ENCODE peak calls at places on chromosomes 1 and 21, in seven cellular contexts. One of them, this sample, is unnamed.

GRCh38 chr21:44415073-44416025 is 40.0 kb upstream of the LRRC3 start:
- DNase-seq in effector memory CD4-positive, alpha-beta T cell: no peak
- DNase-seq in small intestine: no peak
- DNase-seq in astrocyte: no peak
- DNase-seq in naive thymus-derived CD4-positive, alpha-beta T cell: no peak
- DNase-seq in A549: no peak
- DNase-seq in cardiac muscle cell: no peak
- DNase-seq in this sample: no peak

GRCh38 chr1:87335175-87335992 is 6.7 kb downstream of the LMO4 start:
- DNase-seq in effector memory CD4-positive, alpha-beta T cell: peak
- DNase-seq in small intestine: peak
- DNase-seq in astrocyte: peak
- DNase-seq in naive thymus-derived CD4-positive, alpha-beta T cell: peak
- DNase-seq in A549: no peak
- DNase-seq in cardiac muscle cell: peak
- DNase-seq in this sample: peak

GRCh38 chr1:22447581-22448215 is 4.0 kb upstream of the ZBTB40 start:
- DNase-seq in effector memory CD4-positive, alpha-beta T cell: no peak
- DNase-seq in small intestine: no peak
- DNase-seq in astrocyte: peak
- DNase-seq in naive thymus-derived CD4-positive, alpha-beta T cell: no peak
- DNase-seq in A549: peak
- DNase-seq in cardiac muscle cell: peak
- DNase-seq in this sample: no peak

GRCh38 chr1:21604208-21604957 is 64.8 kb downstream of the RAP1GAP start:
- DNase-seq in effector memory CD4-positive, alpha-beta T cell: no peak
- DNase-seq in small intestine: no peak
- DNase-seq in astrocyte: no peak
- DNase-seq in naive thymus-derived CD4-positive, alpha-beta T cell: no peak
- DNase-seq in A549: no peak
- DNase-seq in cardiac muscle cell: no peak
- DNase-seq in this sample: no peak

GRCh38 chr21:36207577-36208320 is 51.1 kb downstream of the DOP1B start:
- DNase-seq in effector memory CD4-positive, alpha-beta T cell: no peak
- DNase-seq in small intestine: no peak
- DNase-seq in astrocyte: peak
- DNase-seq in naive thymus-derived CD4-positive, alpha-beta T cell: no peak
- DNase-seq in A549: no peak
- DNase-seq in cardiac muscle cell: peak
- DNase-seq in this sample: no peak

GRCh38 chr1:183567584-183567983 is 22.7 kb downstream of the NCF2 start:
- DNase-seq in effector memory CD4-positive, alpha-beta T cell: no peak
- DNase-seq in small intestine: peak
- DNase-seq in astrocyte: peak
- DNase-seq in naive thymus-derived CD4-positive, alpha-beta T cell: no peak
- DNase-seq in A549: no peak
- DNase-seq in cardiac muscle cell: no peak
- DNase-seq in this sample: no peak

GRCh38 chr1:223363856-223364684 is at the start of gene SUSD4:
- DNase-seq in effector memory CD4-positive, alpha-beta T cell: peak
- DNase-seq in small intestine: peak
- DNase-seq in astrocyte: no peak
- DNase-seq in naive thymus-derived CD4-positive, alpha-beta T cell: peak
- DNase-seq in A549: peak
- DNase-seq in cardiac muscle cell: peak
- DNase-seq in this sample: peak

GRCh38 chr1:228163776-228164534 is 1.6 kb upstream of the IBA57 start:
- DNase-seq in effector memory CD4-positive, alpha-beta T cell: no peak
- DNase-seq in small intestine: no peak
- DNase-seq in astrocyte: no peak
- DNase-seq in naive thymus-derived CD4-positive, alpha-beta T cell: no peak
- DNase-seq in A549: no peak
- DNase-seq in cardiac muscle cell: no peak
- DNase-seq in this sample: no peak

GRCh38 chr1:184221087-184221486 is 165.7 kb upstream of the C1orf21 start:
- DNase-seq in effector memory CD4-positive, alpha-beta T cell: no peak
- DNase-seq in small intestine: no peak
- DNase-seq in astrocyte: no peak
- DNase-seq in naive thymus-derived CD4-positive, alpha-beta T cell: no peak
- DNase-seq in A549: no peak
- DNase-seq in cardiac muscle cell: no peak
- DNase-seq in this sample: no peak

GRCh38 chr1:31952825-31953220 is 14.7 kb upstream of the PTP4A2 start:
- DNase-seq in effector memory CD4-positive, alpha-beta T cell: no peak
- DNase-seq in small intestine: no peak
- DNase-seq in astrocyte: no peak
- DNase-seq in naive thymus-derived CD4-positive, alpha-beta T cell: no peak
- DNase-seq in A549: no peak
- DNase-seq in cardiac muscle cell: no peak
- DNase-seq in this sample: no peak

GRCh38 chr1:203200059-203200553 is 13.6 kb upstream of the CHI3L1 start:
- DNase-seq in effector memory CD4-positive, alpha-beta T cell: no peak
- DNase-seq in small intestine: no peak
- DNase-seq in astrocyte: peak
- DNase-seq in naive thymus-derived CD4-positive, alpha-beta T cell: no peak
- DNase-seq in A549: no peak
- DNase-seq in cardiac muscle cell: no peak
- DNase-seq in this sample: no peak

GRCh38 chr1:6785721-6786505 is 659 bp downstream of the CAMTA1 start:
- DNase-seq in effector memory CD4-positive, alpha-beta T cell: peak
- DNase-seq in small intestine: no peak
- DNase-seq in astrocyte: no peak
- DNase-seq in naive thymus-derived CD4-positive, alpha-beta T cell: peak
- DNase-seq in A549: peak
- DNase-seq in cardiac muscle cell: peak
- DNase-seq in this sample: peak

GRCh38 chr21:44510508-44511218 is 29.3 kb downstream of the KRTAP10-1 start:
- DNase-seq in effector memory CD4-positive, alpha-beta T cell: peak
- DNase-seq in small intestine: peak
- DNase-seq in astrocyte: no peak
- DNase-seq in naive thymus-derived CD4-positive, alpha-beta T cell: peak
- DNase-seq in A549: peak
- DNase-seq in cardiac muscle cell: peak
- DNase-seq in this sample: peak

GRCh38 chr1:173210273-173210672 is 3.1 kb upstream of the TNFSF4 start:
- DNase-seq in effector memory CD4-positive, alpha-beta T cell: no peak
- DNase-seq in small intestine: peak
- DNase-seq in astrocyte: no peak
- DNase-seq in naive thymus-derived CD4-positive, alpha-beta T cell: no peak
- DNase-seq in A549: no peak
- DNase-seq in cardiac muscle cell: no peak
- DNase-seq in this sample: no peak

GRCh38 chr1:41560496-41560895 is 76.0 kb upstream of the EDN2 start:
- DNase-seq in effector memory CD4-positive, alpha-beta T cell: no peak
- DNase-seq in small intestine: no peak
- DNase-seq in astrocyte: no peak
- DNase-seq in naive thymus-derived CD4-positive, alpha-beta T cell: no peak
- DNase-seq in A549: no peak
- DNase-seq in cardiac muscle cell: no peak
- DNase-seq in this sample: no peak

GRCh38 chr1:156828414-156829085 is 11.9 kb upstream of the SH2D2A start:
- DNase-seq in effector memory CD4-positive, alpha-beta T cell: no peak
- DNase-seq in small intestine: no peak
- DNase-seq in astrocyte: no peak
- DNase-seq in naive thymus-derived CD4-positive, alpha-beta T cell: no peak
- DNase-seq in A549: no peak
- DNase-seq in cardiac muscle cell: no peak
- DNase-seq in this sample: no peak

GRCh38 chr1:219088778-219089557 is 84.7 kb upstream of the LYPLAL1 start:
- DNase-seq in effector memory CD4-positive, alpha-beta T cell: no peak
- DNase-seq in small intestine: no peak
- DNase-seq in astrocyte: peak
- DNase-seq in naive thymus-derived CD4-positive, alpha-beta T cell: no peak
- DNase-seq in A549: peak
- DNase-seq in cardiac muscle cell: no peak
- DNase-seq in this sample: peak

GRCh38 chr1:9319208-9319788 is 26.6 kb downstream of the SPSB1 start:
- DNase-seq in effector memory CD4-positive, alpha-beta T cell: no peak
- DNase-seq in small intestine: peak
- DNase-seq in astrocyte: no peak
- DNase-seq in naive thymus-derived CD4-positive, alpha-beta T cell: no peak
- DNase-seq in A549: no peak
- DNase-seq in cardiac muscle cell: no peak
- DNase-seq in this sample: no peak

GRCh38 chr1:42968654-42969053 is 10.0 kb upstream of the SLC2A1 start:
- DNase-seq in effector memory CD4-positive, alpha-beta T cell: no peak
- DNase-seq in small intestine: no peak
- DNase-seq in astrocyte: no peak
- DNase-seq in naive thymus-derived CD4-positive, alpha-beta T cell: no peak
- DNase-seq in A549: no peak
- DNase-seq in cardiac muscle cell: no peak
- DNase-seq in this sample: no peak
- H3K27ac ChIP-seq in effector memory CD4-positive, alpha-beta T cell: no peak
- H3K27ac ChIP-seq in small intestine: no peak
- H3K27ac ChIP-seq in astrocyte: no peak
- H3K27ac ChIP-seq in naive thymus-derived CD4-positive, alpha-beta T cell: no peak
- H3K27ac ChIP-seq in A549: peak
- H3K27ac ChIP-seq in cardiac muscle cell: no peak
- H3K27ac ChIP-seq in this sample: no peak

GRCh38 chr1:28813931-28814465 is 2.0 kb downstream of the OPRD1 start:
- DNase-seq in effector memory CD4-positive, alpha-beta T cell: no peak
- DNase-seq in small intestine: no peak
- DNase-seq in astrocyte: no peak
- DNase-seq in naive thymus-derived CD4-positive, alpha-beta T cell: no peak
- DNase-seq in A549: no peak
- DNase-seq in cardiac muscle cell: no peak
- DNase-seq in this sample: no peak
- H3K27ac ChIP-seq in effector memory CD4-positive, alpha-beta T cell: no peak
- H3K27ac ChIP-seq in small intestine: no peak
- H3K27ac ChIP-seq in astrocyte: no peak
- H3K27ac ChIP-seq in naive thymus-derived CD4-positive, alpha-beta T cell: no peak
- H3K27ac ChIP-seq in A549: no peak
- H3K27ac ChIP-seq in cardiac muscle cell: no peak
- H3K27ac ChIP-seq in this sample: no peak

GRCh38 chr21:38818336-38818723 is 12.6 kb downstream of the ETS2 start:
- DNase-seq in effector memory CD4-positive, alpha-beta T cell: no peak
- DNase-seq in small intestine: no peak
- DNase-seq in astrocyte: no peak
- DNase-seq in naive thymus-derived CD4-positive, alpha-beta T cell: no peak
- DNase-seq in A549: no peak
- DNase-seq in cardiac muscle cell: no peak
- DNase-seq in this sample: no peak
- H3K27ac ChIP-seq in effector memory CD4-positive, alpha-beta T cell: no peak
- H3K27ac ChIP-seq in small intestine: peak
- H3K27ac ChIP-seq in astrocyte: peak
- H3K27ac ChIP-seq in naive thymus-derived CD4-positive, alpha-beta T cell: no peak
- H3K27ac ChIP-seq in A549: peak
- H3K27ac ChIP-seq in cardiac muscle cell: no peak
- H3K27ac ChIP-seq in this sample: peak

DNA sequence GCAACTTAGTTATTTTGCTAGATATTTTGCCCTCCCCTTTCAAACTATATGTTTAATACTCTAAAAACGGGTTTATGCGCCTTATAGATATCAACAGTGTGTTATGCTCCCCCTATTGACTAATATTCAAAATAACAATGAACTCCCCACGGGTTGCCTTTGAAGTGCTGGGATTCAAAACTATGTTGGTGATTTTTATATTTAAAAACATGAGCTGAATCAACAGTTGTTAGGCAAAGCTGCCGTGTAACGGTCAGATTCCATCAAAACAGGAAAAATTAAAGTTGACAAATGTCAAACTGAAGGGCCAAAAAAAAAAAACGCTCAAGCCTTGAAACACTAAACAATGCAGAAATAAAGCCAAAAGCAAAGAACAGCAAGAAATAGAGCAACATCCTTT is 2.5 kb downstream of the TGFBR3 start:
- DNase-seq in effector memory CD4-positive, alpha-beta T cell: no peak
- DNase-seq in small intestine: peak
- DNase-seq in astrocyte: no peak
- DNase-seq in naive thymus-derived CD4-positive, alpha-beta T cell: peak
- DNase-seq in A549: peak
- DNase-seq in cardiac muscle cell: peak
- DNase-seq in this sample: peak
- H3K27ac ChIP-seq in effector memory CD4-positive, alpha-beta T cell: no peak
- H3K27ac ChIP-seq in small intestine: no peak
- H3K27ac ChIP-seq in astrocyte: no peak
- H3K27ac ChIP-seq in naive thymus-derived CD4-positive, alpha-beta T cell: no peak
- H3K27ac ChIP-seq in A549: peak
- H3K27ac ChIP-seq in cardiac muscle cell: no peak
- H3K27ac ChIP-seq in this sample: no peak

DNA sequence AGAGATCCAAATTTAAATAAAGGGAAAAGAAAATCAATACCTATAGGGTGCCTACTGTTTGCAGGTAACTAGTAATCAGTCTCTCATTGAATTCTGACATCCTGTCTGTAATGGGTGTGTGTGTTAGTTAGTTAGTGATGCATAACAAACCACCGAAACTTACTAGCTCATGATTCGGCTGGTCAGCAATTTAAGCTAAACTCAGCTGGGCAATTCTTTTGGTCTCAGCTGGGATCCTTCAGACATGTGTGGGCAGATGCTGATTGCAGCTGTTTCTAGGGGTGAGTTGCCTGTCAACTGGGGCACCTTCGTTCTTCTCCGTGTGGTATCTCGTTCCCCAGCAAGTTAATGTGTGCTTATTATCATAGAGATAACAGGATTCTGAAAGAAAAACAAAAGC is 40.2 kb upstream of the ZNF124 start:
- DNase-seq in effector memory CD4-positive, alpha-beta T cell: no peak
- DNase-seq in small intestine: no peak
- DNase-seq in astrocyte: no peak
- DNase-seq in naive thymus-derived CD4-positive, alpha-beta T cell: no peak
- DNase-seq in A549: no peak
- DNase-seq in cardiac muscle cell: no peak
- DNase-seq in this sample: no peak
- H3K27ac ChIP-seq in effector memory CD4-positive, alpha-beta T cell: no peak
- H3K27ac ChIP-seq in small intestine: no peak
- H3K27ac ChIP-seq in astrocyte: no peak
- H3K27ac ChIP-seq in naive thymus-derived CD4-positive, alpha-beta T cell: peak
- H3K27ac ChIP-seq in A549: no peak
- H3K27ac ChIP-seq in cardiac muscle cell: no peak
- H3K27ac ChIP-seq in this sample: no peak

GRCh38 chr1:27379564-27380132 is 3.5 kb downstream of the CD164L2 start:
- DNase-seq in effector memory CD4-positive, alpha-beta T cell: no peak
- DNase-seq in small intestine: no peak
- DNase-seq in astrocyte: no peak
- DNase-seq in naive thymus-derived CD4-positive, alpha-beta T cell: no peak
- DNase-seq in A549: no peak
- DNase-seq in cardiac muscle cell: no peak
- DNase-seq in this sample: no peak
- H3K27ac ChIP-seq in effector memory CD4-positive, alpha-beta T cell: no peak
- H3K27ac ChIP-seq in small intestine: no peak
- H3K27ac ChIP-seq in astrocyte: no peak
- H3K27ac ChIP-seq in naive thymus-derived CD4-positive, alpha-beta T cell: no peak
- H3K27ac ChIP-seq in A549: no peak
- H3K27ac ChIP-seq in cardiac muscle cell: no peak
- H3K27ac ChIP-seq in this sample: no peak

GRCh38 chr1:47906466-47907191 is 90.6 kb downstream of the TRABD2B start:
- DNase-seq in effector memory CD4-positive, alpha-beta T cell: no peak
- DNase-seq in small intestine: no peak
- DNase-seq in astrocyte: no peak
- DNase-seq in naive thymus-derived CD4-positive, alpha-beta T cell: no peak
- DNase-seq in A549: no peak
- DNase-seq in cardiac muscle cell: no peak
- DNase-seq in this sample: peak
- H3K27ac ChIP-seq in effector memory CD4-positive, alpha-beta T cell: no peak
- H3K27ac ChIP-seq in small intestine: no peak
- H3K27ac ChIP-seq in astrocyte: no peak
- H3K27ac ChIP-seq in naive thymus-derived CD4-positive, alpha-beta T cell: no peak
- H3K27ac ChIP-seq in A549: no peak
- H3K27ac ChIP-seq in cardiac muscle cell: peak
- H3K27ac ChIP-seq in this sample: peak

GRCh38 chr21:42660118-42660470 is 6.7 kb downstream of the PDE9A start:
- DNase-seq in effector memory CD4-positive, alpha-beta T cell: no peak
- DNase-seq in small intestine: no peak
- DNase-seq in astrocyte: no peak
- DNase-seq in naive thymus-derived CD4-positive, alpha-beta T cell: no peak
- DNase-seq in A549: no peak
- DNase-seq in cardiac muscle cell: no peak
- DNase-seq in this sample: no peak
- H3K27ac ChIP-seq in effector memory CD4-positive, alpha-beta T cell: no peak
- H3K27ac ChIP-seq in small intestine: no peak
- H3K27ac ChIP-seq in astrocyte: no peak
- H3K27ac ChIP-seq in naive thymus-derived CD4-positive, alpha-beta T cell: no peak
- H3K27ac ChIP-seq in A549: no peak
- H3K27ac ChIP-seq in cardiac muscle cell: no peak
- H3K27ac ChIP-seq in this sample: no peak